ENCODE peak calls at places on chromosomes 3 and 15, in four cellular contexts. O, R, V and W are unnamed samples.

GRCh38 chr3:105085506-105085905 is 281.2 kb upstream of the ALCAM start:
- DNase-seq in O (no peak), R (no peak), V (no peak), W (no peak)

GRCh38 chr3:100265016-100265415 is 4.2 kb downstream of the TBC1D23 start:
- DNase-seq in O (no peak), R (no peak), V (no peak), W (no peak)

GRCh38 chr15:36959746-36960145 is 140.6 kb downstream of the MEIS2 start:
- DNase-seq in O (no peak), R (no peak), V (no peak), W (no peak)

GRCh38 chr3:28544236-28544635 is 195.6 kb upstream of the AZI2 start:
- DNase-seq in O (no peak), R (no peak), V (no peak), W (no peak)

GRCh38 chr3:160695003-160695402 is 18.0 kb downstream of the ARL14 start:
- DNase-seq in O (no peak), R (no peak), V (no peak), W (no peak)

GRCh38 chr3:48966876-48967361 is 23.1 kb upstream of the P4HTM start:
- DNase-seq in O (no peak), R (no peak), V (no peak), W (peak)

GRCh38 chr3:160707187-160707789 is 30.3 kb downstream of the ARL14 start:
- DNase-seq in O (peak), R (no peak), V (no peak), W (peak)

GRCh38 chr3:49536875-49537533 is 17.3 kb upstream of the BSN start:
- DNase-seq in O (no peak), R (no peak), V (no peak), W (no peak)

GRCh38 chr15:45481151-45481550 is 41.4 kb downstream of the SLC30A4 start:
- DNase-seq in O (no peak), R (no peak), V (no peak), W (no peak)

GRCh38 chr15:56736308-56736707 is 3.0 kb upstream of the ZNF280D start:
- DNase-seq in O (no peak), R (no peak), V (no peak), W (no peak)

GRCh38 chr3:70261283-70261682 is 51.2 kb downstream of the MDFIC2 start:
- DNase-seq in O (no peak), R (no peak), V (no peak), W (no peak)

GRCh38 chr15:65287515-65287845 is 797 bp upstream of the PARP16 start:
- DNase-seq in O (no peak), R (no peak), V (no peak), W (no peak)

GRCh38 chr15:69600556-69601085 is 148.0 kb downstream of the RPLP1 start:
- DNase-seq in O (no peak), R (no peak), V (no peak), W (no peak)
- TF ChIP-seq POLR2A in O (no peak), R (no peak), V (no peak), W (no peak)

GRCh38 chr3:52052831-52053306 is 3.5 kb downstream of the DUSP7 start:
- DNase-seq in O (peak), R (peak), V (peak), W (peak)
- H3K4me3 ChIP-seq in O (no peak), R (peak), V (peak), W (no peak)

DNA sequence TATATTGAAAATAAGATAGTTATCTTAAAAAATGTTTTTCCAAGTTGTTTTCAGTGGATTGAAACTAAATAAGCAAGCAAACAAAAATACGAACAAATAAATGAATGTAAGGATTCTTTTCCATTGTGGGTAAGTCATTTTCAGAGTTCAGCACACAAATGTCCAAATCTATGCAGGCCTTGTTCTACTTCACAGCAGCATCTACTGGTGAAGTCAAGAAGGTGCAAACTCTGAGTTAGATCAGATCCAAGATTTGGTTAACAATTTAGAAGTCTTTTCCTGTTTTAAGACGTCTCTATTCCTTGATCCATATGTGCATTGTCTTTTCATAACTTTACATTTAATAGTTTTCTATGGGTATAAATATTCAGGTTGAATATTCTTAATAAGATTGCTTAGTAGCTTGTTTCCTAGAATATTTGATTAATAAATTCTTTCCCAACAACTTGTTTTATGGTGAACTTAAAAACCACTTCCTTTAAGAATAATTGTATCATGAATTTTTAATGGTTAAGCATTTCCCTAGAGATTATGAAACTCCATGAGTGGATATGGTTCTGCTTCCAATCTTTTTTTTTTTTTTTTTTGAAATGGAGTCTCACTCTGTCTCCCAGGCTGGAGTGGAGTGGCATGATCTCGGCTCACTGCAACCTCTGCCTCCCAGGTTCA is 10.5 kb downstream of the PTX3 start:
- DNase-seq in O (no peak), R (no peak), V (no peak), W (no peak)
- TF ChIP-seq CTCF in O (no peak), R (no peak), V (peak), W (no peak)

DNA sequence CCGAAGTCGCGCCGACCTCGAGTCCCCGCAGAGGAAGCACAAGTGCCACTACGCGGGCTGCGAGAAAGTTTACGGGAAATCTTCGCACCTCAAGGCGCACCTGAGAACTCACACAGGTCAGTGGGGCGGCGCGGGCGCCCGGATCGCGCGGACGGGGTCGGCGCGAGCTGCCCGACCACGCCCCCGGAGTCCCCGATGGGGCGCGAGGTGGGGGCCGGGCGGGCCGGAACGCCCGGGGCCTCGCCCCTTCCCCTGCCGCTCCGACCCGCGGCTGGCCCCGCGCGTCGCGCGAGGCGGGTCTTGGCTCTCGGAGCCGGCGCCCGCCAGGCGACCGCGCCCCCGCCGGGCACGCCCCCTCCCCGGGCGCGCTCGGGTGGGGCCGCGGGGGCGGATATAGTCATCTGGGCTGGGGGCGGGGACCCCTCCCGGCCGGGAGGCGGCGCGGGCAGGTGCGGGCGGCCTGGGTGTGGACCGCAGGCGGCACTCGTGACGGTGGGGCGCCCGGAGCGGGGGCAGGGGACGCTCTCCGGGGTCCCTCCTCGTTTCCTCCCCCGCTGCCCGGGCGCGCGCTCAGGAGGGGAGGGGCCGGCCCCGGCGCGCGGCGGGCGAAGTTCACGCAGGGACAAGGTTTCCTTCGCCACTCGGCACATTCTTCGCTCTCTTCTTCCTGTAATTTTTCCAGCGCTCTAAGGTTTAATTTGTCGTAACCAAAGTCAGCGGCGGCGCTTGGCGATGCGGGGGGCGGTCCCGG is 1.2 kb downstream of the KLF13 start:
- DNase-seq in O (peak), R (peak), V (no peak), W (peak)
- TF ChIP-seq POLR2A in O (peak), R (peak), V (no peak), W (no peak)

GRCh38 chr3:185961675-185962232 is 23.9 kb upstream of the TRA2B start:
- DNase-seq in O (no peak), R (no peak), V (no peak), W (peak)
- H3K4me3 ChIP-seq in O (no peak), R (no peak), V (no peak), W (no peak)

GRCh38 chr3:128009952-128010846 is 42.0 kb upstream of the SEC61A1 start:
- DNase-seq in O (no peak), R (no peak), V (no peak), W (no peak)

GRCh38 chr3:128006471-128007424 is 45.5 kb upstream of the SEC61A1 start:
- DNase-seq in O (no peak), R (no peak), V (no peak), W (no peak)

GRCh38 chr3:128012050-128012449 is 40.2 kb upstream of the SEC61A1 start:
- DNase-seq in O (no peak), R (no peak), V (no peak), W (no peak)

GRCh38 chr3:128014548-128014947 is 37.7 kb upstream of the SEC61A1 start:
- DNase-seq in O (no peak), R (no peak), V (no peak), W (no peak)

GRCh38 chr3:128011140-128011539 is 41.1 kb upstream of the SEC61A1 start:
- DNase-seq in O (no peak), R (no peak), V (no peak), W (no peak)
- TF ChIP-seq CTCF in O (no peak), R (peak), V (peak), W (no peak)

DNA sequence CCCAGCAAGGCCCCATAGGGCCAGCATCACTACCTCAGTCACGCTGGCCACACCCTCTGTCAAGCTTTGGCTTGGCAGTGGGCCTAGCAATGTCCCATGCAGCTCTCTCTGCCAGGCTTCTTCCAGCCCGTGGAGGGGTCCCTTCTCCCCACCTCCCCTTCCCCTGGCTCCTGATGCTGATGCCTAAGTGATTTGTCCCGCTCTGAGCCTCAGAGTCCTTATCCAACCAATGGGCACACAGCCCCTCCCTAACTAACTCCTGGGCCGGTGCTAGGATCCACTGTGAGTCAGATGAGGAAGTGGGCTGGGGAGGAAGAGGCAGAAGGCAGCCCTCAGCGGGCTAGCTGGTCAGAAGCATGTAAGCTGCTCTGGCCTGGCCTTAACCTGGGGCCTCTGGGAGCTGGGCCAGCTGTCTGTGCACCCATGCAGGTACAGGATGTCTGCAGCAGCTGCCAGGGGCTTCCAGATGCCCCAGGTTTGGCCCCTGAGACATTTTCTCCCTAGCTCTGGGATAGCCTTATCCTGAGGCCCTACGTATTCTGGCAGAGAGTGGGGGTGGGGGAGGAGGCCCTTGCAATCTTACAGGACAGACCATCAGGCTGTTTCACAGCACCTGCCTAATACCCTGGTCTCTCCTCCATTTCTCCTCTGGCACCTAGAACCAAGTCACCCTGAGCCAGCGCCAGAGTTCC is 740 bp upstream of the ZBTB47 start:
- DNase-seq in O (peak), R (peak), V (no peak), W (peak)
- TF ChIP-seq POLR2A in O (peak), R (peak), V (no peak), W (no peak)